ENCODE peak calls at places on chromosomes 7 and 10, in eight cellular contexts. X is left ventricle myocardium inferior; V is dorsolateral prefrontal cortex; W is tibial artery; H is AG10803; S is CD8-positive, alpha-beta T cell; B is OCI-LY7; Q is stomach. G is an unnamed sample.
A peak's percentile ranks its signal among the peaks of the same experiment; 100 is the strongest.

GRCh38 chr10:58555170-58555929 is 42.7 kb downstream of the BICC1 start:
- DNase-seq in X (no peak), V (no peak), W (no peak), H (no peak), S (no peak), B (no peak), Q (no peak), G (no peak)

GRCh38 chr10:126598009-126598408 is 72.5 kb downstream of the C10orf90 start:
- DNase-seq in X (no peak), V (peak; percentile 69), W (no peak), H (peak; percentile 31), S (no peak), B (peak; percentile 31), Q (peak; percentile 63), G (no peak)

GRCh38 chr7:114930829-114931655 is 9.1 kb downstream of the MDFIC start:
- DNase-seq in X (no peak), V (no peak), W (no peak), H (no peak), S (no peak), B (no peak), Q (no peak), G (no peak)

GRCh38 chr10:25112016-25112415 is 62.8 kb upstream of the GPR158 start:
- DNase-seq in X (no peak), V (no peak), W (no peak), H (no peak), S (no peak), B (no peak), Q (no peak), G (no peak)

GRCh38 chr7:3200504-3200903 is 100.5 kb upstream of the SDK1 start:
- DNase-seq in X (no peak), V (no peak), W (no peak), H (no peak), S (no peak), B (peak; percentile 43), Q (peak; percentile 32), G (no peak)

GRCh38 chr7:101985646-101986199 is 168.3 kb downstream of the CUX1 start:
- DNase-seq in X (no peak), V (no peak), W (no peak), H (no peak), S (no peak), B (peak; percentile 56), Q (no peak), G (no peak)

GRCh38 chr7:93092757-93093370 is 24.9 kb downstream of the SAMD9 start:
- DNase-seq in X (no peak), V (no peak), W (no peak), H (peak; percentile 69), S (no peak), B (peak; percentile 30), Q (no peak), G (peak; percentile 2)

GRCh38 chr10:63120554-63120953 is 12.6 kb upstream of the NRBF2 start:
- DNase-seq in X (no peak), V (no peak), W (no peak), H (peak; percentile 99), S (no peak), B (no peak), Q (no peak), G (peak; percentile 96)

GRCh38 chr7:25029075-25029474 is 49.1 kb upstream of the OSBPL3 start:
- DNase-seq in X (no peak), V (no peak), W (no peak), H (no peak), S (no peak), B (no peak), Q (no peak), G (no peak)

GRCh38 chr10:809671-810350 is 120.3 kb upstream of the DIP2C start:
- DNase-seq in X (peak; percentile 74), V (no peak), W (no peak), H (no peak), S (no peak), B (no peak), Q (no peak), G (no peak)

GRCh38 chr10:16360001-16360400 is 76.8 kb upstream of the PTER start:
- DNase-seq in X (no peak), V (no peak), W (no peak), H (no peak), S (no peak), B (no peak), Q (no peak), G (no peak)

GRCh38 chr10:113420057-113420732 is 132.7 kb upstream of the HABP2 start:
- DNase-seq in X (no peak), V (no peak), W (no peak), H (no peak), S (no peak), B (no peak), Q (no peak), G (no peak)

GRCh38 chr10:52877453-52877852 is 104.9 kb upstream of the MBL2 start:
- DNase-seq in X (no peak), V (no peak), W (no peak), H (no peak), S (no peak), B (no peak), Q (no peak), G (no peak)

GRCh38 chr7:129702761-129703338 is 91.3 kb downstream of the NRF1 start:
- DNase-seq in X (no peak), V (no peak), W (no peak), H (no peak), S (no peak), B (no peak), Q (no peak), G (no peak)

DNA sequence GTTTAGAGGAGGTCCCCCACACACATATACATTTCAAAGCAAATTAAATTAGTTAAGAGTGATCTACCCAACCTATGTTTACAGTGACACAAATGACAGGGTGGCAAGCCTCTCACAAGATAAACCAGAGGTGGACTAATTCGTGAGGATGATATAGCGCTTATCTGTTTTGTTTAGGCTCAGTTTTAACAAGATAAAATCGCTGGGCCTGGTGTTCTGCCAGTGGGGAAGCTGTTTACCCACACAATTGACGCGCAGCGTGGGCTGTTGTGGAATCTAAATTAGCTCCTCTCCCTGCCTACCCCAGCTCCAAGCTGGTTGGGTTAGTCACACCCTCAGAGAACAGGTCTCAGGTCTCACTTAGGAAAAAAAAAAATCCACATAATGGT is 16.7 kb upstream of the PLXNA4 start:
- DNase-seq in X (no peak), V (no peak), W (no peak), H (no peak), S (no peak), B (no peak), Q (no peak), G (no peak)
- H3K4me3 ChIP-seq in X (no peak overlapping the region), V (no peak overlapping the region), W (no peak overlapping the region), H (no peak overlapping the region), S (no peak overlapping the region), B (no peak overlapping the region), Q (no peak overlapping the region), G (no peak overlapping the region)

GRCh38 chr10:17430647-17431355 is 23.6 kb downstream of the ST8SIA6 start:
- DNase-seq in X (peak; percentile 59), V (peak; percentile 68), W (peak; percentile 73), H (peak; percentile 75), S (peak; percentile 42), B (peak; percentile 40), Q (peak; percentile 67), G (peak; percentile 21)

GRCh38 chr10:17429490-17429889 is 24.9 kb downstream of the ST8SIA6 start:
- DNase-seq in X (no peak), V (no peak), W (no peak), H (no peak), S (no peak), B (no peak), Q (no peak), G (no peak)

GRCh38 chr10:17427201-17427600 is 27.2 kb downstream of the ST8SIA6 start:
- DNase-seq in X (no peak), V (no peak), W (no peak), H (no peak), S (no peak), B (no peak), Q (no peak), G (no peak)

GRCh38 chr10:17428096-17428615 is 26.2 kb downstream of the ST8SIA6 start:
- DNase-seq in X (no peak), V (no peak), W (no peak), H (no peak), S (no peak), B (no peak), Q (no peak), G (no peak)

DNA sequence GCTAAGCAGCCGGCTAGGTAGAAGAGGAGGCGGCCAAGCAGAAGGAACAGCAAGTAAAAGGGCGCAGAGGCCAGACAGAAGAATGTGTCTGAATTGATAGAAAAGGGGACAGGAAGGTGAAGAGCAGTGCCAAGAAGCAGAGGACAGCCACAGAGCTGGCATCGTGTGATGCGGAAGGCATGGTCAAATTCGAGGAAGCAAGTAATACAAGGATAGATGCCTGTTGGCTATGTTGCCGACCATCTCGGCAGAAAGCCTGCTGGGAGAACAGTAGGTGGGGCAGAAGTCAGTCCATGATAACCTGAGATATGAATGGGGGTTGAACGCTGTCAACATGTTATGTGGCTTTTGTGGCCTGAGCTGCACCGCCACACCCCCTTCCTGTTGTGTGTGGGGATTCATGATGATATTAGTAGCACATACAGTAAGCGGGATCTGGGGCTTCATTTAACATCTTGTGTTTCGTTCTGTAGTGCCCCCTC is 25.7 kb downstream of the ST8SIA6 start:
- DNase-seq in X (no peak), V (no peak), W (no peak), H (no peak), S (peak; percentile 67), B (no peak), Q (no peak), G (no peak)
- H3K4me3 ChIP-seq in X (peak overlapping the region; percentile 21), V (no peak overlapping the region), W (no peak overlapping the region), H (no peak overlapping the region), S (peak overlapping the region; percentile 18), B (no peak overlapping the region), Q (no peak overlapping the region), G (no peak overlapping the region)

GRCh38 chr7:6210973-6211372 is 61.5 kb downstream of the CYTH3 start:
- DNase-seq in X (no peak), V (no peak), W (no peak), H (no peak), S (no peak), B (no peak), Q (no peak), G (no peak)
- H3K4me3 ChIP-seq in X (no peak overlapping the region), V (no peak overlapping the region), W (no peak overlapping the region), H (no peak overlapping the region), S (no peak overlapping the region), B (no peak overlapping the region), Q (no peak overlapping the region), G (no peak overlapping the region)

GRCh38 chr7:131919920-131920709 is 363.7 kb upstream of the PODXL start:
- DNase-seq in X (no peak), V (no peak), W (no peak), H (no peak), S (no peak), B (no peak), Q (no peak), G (no peak)

GRCh38 chr7:131927770-131928169 is 371.3 kb upstream of the PODXL start:
- DNase-seq in X (no peak), V (no peak), W (no peak), H (no peak), S (no peak), B (no peak), Q (no peak), G (no peak)

GRCh38 chr7:131921016-131921415 is 364.6 kb upstream of the PODXL start:
- DNase-seq in X (no peak), V (no peak), W (no peak), H (no peak), S (no peak), B (no peak), Q (no peak), G (no peak)

DNA sequence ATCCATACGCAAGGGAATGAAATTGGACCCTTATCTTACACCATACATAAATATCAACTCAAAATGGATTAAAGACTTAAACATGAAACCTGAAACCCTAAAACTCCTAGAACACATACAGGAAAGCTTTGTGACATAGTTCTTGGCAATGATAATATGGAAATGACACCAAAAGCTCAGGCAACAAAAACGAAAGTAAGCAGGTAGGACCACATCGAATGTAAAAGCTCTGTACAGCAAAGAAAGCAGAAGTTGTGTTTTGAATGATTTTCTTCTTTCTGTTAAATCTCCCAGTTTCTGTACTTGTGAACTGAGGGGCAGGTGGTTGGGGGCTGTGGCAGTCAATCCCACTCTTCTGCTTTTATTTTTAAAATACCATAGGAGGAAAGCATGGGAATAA is 368.4 kb upstream of the PODXL start:
- DNase-seq in X (no peak), V (no peak), W (no peak), H (no peak), S (no peak), B (no peak), Q (no peak), G (no peak)
- H3K4me3 ChIP-seq in X (no peak overlapping the region), V (no peak overlapping the region), W (no peak overlapping the region), H (no peak overlapping the region), S (no peak overlapping the region), B (no peak overlapping the region), Q (no peak overlapping the region), G (no peak overlapping the region)